ENCODE peak calls at places on chromosomes 12 and 14, in eight cellular contexts. P is stromal cell of bone marrow, Y is GM20000, D is dermis microvascular lymphatic vessel endothelial cell, X is SHP77 treated with DMSO at 0.1 percent for 48 hours, O is NCI-H2081, Z is erythroblast, M is AG20443. J is an unnamed sample.

GRCh38 chr14:56659361-56659760 is 79.8 kb downstream of the TMEM260 start:
- DNase-seq in O (no peak), D (no peak), P (no peak), M (no peak), Z (no peak), X (no peak), Y (no peak), J (no peak)

GRCh38 chr12:43147893-43148292 is 404.1 kb downstream of the ADAMTS20 start:
- DNase-seq in M (peak), X (no peak), Y (no peak), O (no peak), D (no peak), P (no peak), Z (no peak), J (no peak)

GRCh38 chr12:114165921-114166320 is 199.8 kb upstream of the RBM19 start:
- DNase-seq in O (no peak), P (no peak), Y (no peak), M (no peak), D (no peak), Z (no peak), X (no peak), J (no peak)

GRCh38 chr14:68661226-68662225 is 131.3 kb downstream of the ZFP36L1 start:
- DNase-seq in X (no peak), M (no peak), Y (no peak), Z (no peak), D (no peak), P (no peak), O (no peak), J (no peak)

GRCh38 chr14:96748371-96748770 is 48.8 kb upstream of the VRK1 start:
- DNase-seq in P (no peak), D (no peak), Y (no peak), M (no peak), X (no peak), O (no peak), Z (no peak), J (no peak)

GRCh38 chr14:54207991-54208520 is 188.8 kb upstream of the CDKN3 start:
- DNase-seq in Y (no peak), Z (no peak), X (no peak), P (no peak), O (no peak), M (no peak), D (peak), J (no peak)

GRCh38 chr14:89365071-89365801 is 51.8 kb downstream of the FOXN3 start:
- DNase-seq in Y (peak), Z (no peak), D (peak), O (no peak), P (no peak), X (no peak), M (peak), J (no peak)

GRCh38 chr12:32820376-32820931 is 64.8 kb upstream of the YARS2 start:
- DNase-seq in X (no peak), Z (no peak), P (no peak), D (no peak), M (no peak), O (no peak), Y (no peak), J (no peak)

GRCh38 chr12:104439137-104439536 is 17.6 kb upstream of the CHST11 start:
- DNase-seq in Y (no peak), P (no peak), X (no peak), Z (no peak), D (no peak), O (no peak), M (no peak), J (no peak)

GRCh38 chr14:56059054-56059453 is 59.2 kb upstream of the PELI2 start:
- DNase-seq in M (no peak), D (no peak), O (no peak), Y (no peak), Z (no peak), X (no peak), P (no peak), J (no peak)

GRCh38 chr14:99995700-99996356 is 69.4 kb upstream of the EVL start:
- DNase-seq in Y (peak), O (no peak), P (no peak), X (peak), D (peak), M (peak), Z (peak), J (no peak)

GRCh38 chr12:112191840-112192321 is 66.5 kb downstream of the TRAFD1 start:
- DNase-seq in P (peak), X (no peak), Y (no peak), Z (no peak), O (no peak), M (no peak), D (no peak), J (no peak)

GRCh38 chr12:3283137-3283680 is 206.0 kb downstream of the TSPAN9 start:
- DNase-seq in X (no peak), Z (no peak), O (no peak), Y (no peak), M (no peak), P (no peak), D (no peak), J (no peak)

GRCh38 chr14:104892517-104893434 is 27.7 kb downstream of the CEP170B start:
- DNase-seq in X (no peak), Y (no peak), O (no peak), Z (no peak), D (no peak), P (no peak), M (no peak), J (no peak)

GRCh38 chr12:2644678-2645405 is 149.9 kb upstream of the FKBP4 start:
- DNase-seq in Y (no peak), M (no peak), P (no peak), D (peak), O (no peak), X (no peak), Z (no peak), J (no peak)

GRCh38 chr12:5511644-5512584 is 80.0 kb downstream of the NTF3 start:
- DNase-seq in O (no peak), X (no peak), Z (peak), M (peak), P (no peak), Y (no peak), D (peak), J (no peak)